ENCODE peak calls at places on chromosomes 7 and 10, in seven cellular contexts. D is H9, F is IMR-90, W is neuronal stem cell, U is mesendoderm, N is H1, S is trophoblast cell. A is an unnamed sample.

GRCh38 chr7:44757739-44758138 is 9.1 kb downstream of the ZMIZ2 start:
- DNase-seq in F (no peak), U (no peak), S (no peak), N (no peak), D (no peak), W (no peak), A (no peak)

GRCh38 chr7:117012284-117013174 is 59.2 kb downstream of the ST7 start:
- DNase-seq in S (peak), N (no peak), F (peak), D (no peak), U (peak), W (no peak), A (peak)

GRCh38 chr7:72538856-72539255 is 126.7 kb upstream of the CALN1 start:
- DNase-seq in S (no peak), N (no peak), D (no peak), U (no peak), W (no peak), F (no peak), A (no peak)

GRCh38 chr7:29878081-29878688 is 71.9 kb downstream of the WIPF3 start:
- DNase-seq in F (peak), W (no peak), U (no peak), D (no peak), N (no peak), S (peak), A (peak)

GRCh38 chr10:122981066-122981464 is 864 bp downstream of the PSTK start:
- DNase-seq in U (peak), S (peak), N (no peak), W (peak), D (no peak), F (peak), A (peak)

GRCh38 chr7:47300472-47301021 is 281.4 kb downstream of the TNS3 start:
- DNase-seq in N (peak), W (no peak), F (no peak), U (no peak), D (no peak), S (no peak), A (no peak)

GRCh38 chr10:127407551-127407950 is 141.6 kb upstream of the NPS start:
- DNase-seq in D (no peak), F (no peak), S (no peak), W (no peak), U (no peak), N (no peak), A (no peak)

GRCh38 chr10:34240031-34240430 is 575.1 kb downstream of the PARD3 start:
- DNase-seq in D (no peak), S (no peak), W (no peak), N (no peak), U (no peak), F (no peak), A (no peak)

GRCh38 chr10:29119374-29119773 is 169.5 kb upstream of the LYZL1 start:
- DNase-seq in W (no peak), N (peak), U (peak), D (peak), S (peak), F (peak), A (peak)

GRCh38 chr7:21243265-21243664 is 184.6 kb upstream of the SP4 start:
- DNase-seq in W (no peak), U (peak), S (no peak), F (no peak), D (peak), N (no peak), A (no peak)
- H2BK120ac ChIP-seq in W (no peak), U (no peak), S (no peak), F (no peak), D (no peak), N (no peak), A (no peak)

GRCh38 chr10:125063256-125063945 is 97.0 kb downstream of the CTBP2 start:
- DNase-seq in U (no peak), N (no peak), D (no peak), S (no peak), F (no peak), W (no peak), A (peak)

GRCh38 chr10:125062244-125063208 is 97.8 kb downstream of the CTBP2 start:
- DNase-seq in S (no peak), F (no peak), N (no peak), U (no peak), D (no peak), W (no peak), A (no peak)

GRCh38 chr10:125066704-125067447 is 93.5 kb downstream of the CTBP2 start:
- DNase-seq in S (no peak), N (no peak), F (no peak), D (no peak), W (no peak), U (no peak), A (no peak)

GRCh38 chr10:125067764-125068163 is 92.6 kb downstream of the CTBP2 start:
- DNase-seq in F (no peak), N (no peak), U (no peak), S (no peak), W (no peak), D (no peak), A (no peak)

GRCh38 chr10:125064681-125065492 is 95.5 kb downstream of the CTBP2 start:
- DNase-seq in S (peak), D (no peak), N (no peak), W (no peak), F (peak), U (peak), A (peak)
- H3K4me2 ChIP-seq in S (peak), D (no peak), N (peak), W (no peak), F (no peak), U (no peak), A (peak)

GRCh38 chr7:155489158-155489840 is 31.4 kb downstream of the EN2 start:
- DNase-seq in W (no peak), U (no peak), N (no peak), F (no peak), D (no peak), S (no peak), A (no peak)

GRCh38 chr7:155493744-155494538 is 36.0 kb downstream of the EN2 start:
- DNase-seq in U (no peak), N (no peak), W (no peak), S (no peak), F (no peak), D (no peak), A (no peak)

GRCh38 chr7:155490697-155491628 is 33.0 kb downstream of the EN2 start:
- DNase-seq in D (peak), N (peak), S (no peak), F (no peak), U (peak), W (no peak), A (no peak)

GRCh38 chr7:155489862-155490696 is 32.1 kb downstream of the EN2 start:
- DNase-seq in S (no peak), D (peak), U (no peak), W (no peak), N (peak), F (no peak), A (no peak)

GRCh38 chr7:155491812-155492211 is 33.9 kb downstream of the EN2 start:
- DNase-seq in F (no peak), U (no peak), S (no peak), N (no peak), D (no peak), W (no peak), A (no peak)
- H2BK120ac ChIP-seq in F (no peak), U (no peak), S (no peak), N (no peak), D (no peak), W (no peak), A (no peak)

GRCh38 chr7:129908181-129908580 is 44.6 kb downstream of the UBE2H start:
- DNase-seq in W (no peak), U (no peak), D (no peak), N (no peak), S (no peak), F (no peak), A (no peak)
- H3K4me2 ChIP-seq in W (no peak), U (no peak), D (no peak), N (no peak), S (no peak), F (no peak), A (no peak)

GRCh38 chr7:105896407-105896842 is 20.0 kb upstream of the ATXN7L1 start:
- DNase-seq in D (no peak), W (no peak), S (no peak), N (no peak), U (no peak), F (no peak), A (no peak)
- H2BK120ac ChIP-seq in D (no peak), W (no peak), S (no peak), N (no peak), U (no peak), F (no peak), A (no peak)

GRCh38 chr10:112902730-112903129 is 47.3 kb upstream of the TCF7L2 start:
- DNase-seq in D (no peak), U (no peak), F (no peak), W (no peak), N (no peak), S (no peak), A (no peak)

GRCh38 chr10:112906945-112907344 is 43.1 kb upstream of the TCF7L2 start:
- DNase-seq in D (no peak), N (no peak), S (no peak), F (no peak), W (no peak), U (no peak), A (no peak)

GRCh38 chr10:112899396-112900065 is 50.5 kb upstream of the TCF7L2 start:
- DNase-seq in W (no peak), D (no peak), S (no peak), U (peak), F (no peak), N (no peak), A (no peak)

GRCh38 chr10:112907893-112908292 is 42.2 kb upstream of the TCF7L2 start:
- DNase-seq in N (no peak), F (peak), S (no peak), D (no peak), W (no peak), U (peak), A (peak)

GRCh38 chr10:112904000-112904399 is 46.0 kb upstream of the TCF7L2 start:
- DNase-seq in S (peak), W (no peak), N (no peak), F (peak), U (no peak), D (no peak), A (peak)
- H3K4me2 ChIP-seq in S (no peak), W (no peak), N (no peak), F (no peak), U (no peak), D (no peak), A (no peak)

A was measured in mesenchymal stem cell.